ENCODE peak calls at places on chromosomes 16 and 17, in seven cellular contexts. Q is hypothalamus; A is CD8-positive, alpha-beta memory T cell; Z is IMR-90; V is NCI-H2029 treated with DMSO at 0.1 percent for 48 hours; W is left lobe of liver; R is progenitor cell of endocrine pancreas. I is an unnamed sample.

GRCh38 chr16:54720259-54720658 is 210.4 kb upstream of the IRX5 start:
- DNase-seq in Q (no peak), A (no peak), Z (no peak), V (no peak), W (no peak), R (no peak), I (no peak)

GRCh38 chr17:8162232-8162996 is at the start of gene VAMP2:
- DNase-seq in Q (peak), A (peak), Z (peak), V (no peak), W (peak), R (peak), I (peak)

GRCh38 chr17:80990921-80991644 is 558 bp upstream of the CHMP6 start:
- DNase-seq in Q (no peak), A (no peak), Z (no peak), V (no peak), W (peak), R (no peak), I (no peak)

GRCh38 chr17:81553616-81554181 is 1.5 kb upstream of the FAAP100 start:
- DNase-seq in Q (no peak), A (peak), Z (peak), V (peak), W (no peak), R (no peak), I (no peak)

GRCh38 chr16:22670551-22670970 is 143.4 kb upstream of the HS3ST2 start:
- DNase-seq in Q (peak), A (peak), Z (no peak), V (peak), W (no peak), R (no peak), I (no peak)

GRCh38 chr17:78787444-78787843 is 5.4 kb upstream of the CYTH1 start:
- DNase-seq in Q (no peak), A (no peak), Z (no peak), V (no peak), W (no peak), R (no peak), I (no peak)

GRCh38 chr16:23640669-23640958 is 496 bp downstream of the PALB2 start:
- DNase-seq in Q (no peak), A (no peak), Z (no peak), V (no peak), W (no peak), R (no peak), I (no peak)

GRCh38 chr16:81831722-81832126 is 52.6 kb downstream of the PLCG2 start:
- DNase-seq in Q (peak), A (peak), Z (no peak), V (no peak), W (peak), R (no peak), I (peak)

GRCh38 chr17:12599185-12599920 is 66.3 kb upstream of the MYOCD start:
- DNase-seq in Q (no peak), A (no peak), Z (peak), V (no peak), W (no peak), R (no peak), I (no peak)

GRCh38 chr17:42340691-42341127 is 47.5 kb downstream of the STAT3 start:
- DNase-seq in Q (no peak), A (no peak), Z (no peak), V (no peak), W (no peak), R (no peak), I (no peak)

GRCh38 chr17:81365148-81365600 is 30.1 kb upstream of the BAHCC1 start:
- DNase-seq in Q (no peak), A (no peak), Z (peak), V (peak), W (no peak), R (no peak), I (no peak)

GRCh38 chr16:88616320-88616719 is 22.1 kb upstream of the IL17C start:
- DNase-seq in Q (no peak), A (no peak), Z (no peak), V (no peak), W (peak), R (no peak), I (no peak)

GRCh38 chr16:13307255-13307654 is 405.9 kb downstream of the SHISA9 start:
- DNase-seq in Q (no peak), A (no peak), Z (no peak), V (no peak), W (no peak), R (no peak), I (no peak)

GRCh38 chr17:28488154-28488883 is 14.9 kb downstream of the SLC13A2 start:
- DNase-seq in Q (no peak), A (no peak), Z (no peak), V (no peak), W (no peak), R (peak), I (no peak)

GRCh38 chr16:67864594-67864993 is 8.3 kb upstream of the EDC4 start:
- DNase-seq in Q (no peak), A (no peak), Z (no peak), V (no peak), W (no peak), R (no peak), I (no peak)

GRCh38 chr17:2986925-2987324 is 76.5 kb downstream of the OR1D5 start:
- DNase-seq in Q (no peak), A (no peak), Z (no peak), V (no peak), W (no peak), R (no peak), I (no peak)

GRCh38 chr16:54359555-54359954 is 73.0 kb upstream of the IRX3 start:
- DNase-seq in Q (no peak), A (no peak), Z (no peak), V (no peak), W (no peak), R (no peak), I (no peak)

GRCh38 chr16:67542464-67542863 is 13.8 kb downstream of the RIPOR1 start:
- DNase-seq in Q (no peak), A (peak), Z (peak), V (no peak), W (no peak), R (no peak), I (peak)

GRCh38 chr16:81491522-81492188 is 47.0 kb downstream of the CMIP start:
- DNase-seq in Q (no peak), A (no peak), Z (peak), V (peak), W (no peak), R (no peak), I (no peak)

GRCh38 chr17:59311051-59311468 is 20.4 kb upstream of the YPEL2 start:
- DNase-seq in Q (peak), A (peak), Z (peak), V (peak), W (peak), R (no peak), I (peak)

GRCh38 chr17:73396429-73397277 is 84.9 kb upstream of the CDC42EP4 start:
- DNase-seq in Q (no peak), A (no peak), Z (peak), V (no peak), W (no peak), R (no peak), I (no peak)

GRCh38 chr17:82944990-82945389 is 105.2 kb upstream of the ZNF750 start:
- DNase-seq in Q (no peak), A (no peak), Z (no peak), V (no peak), W (no peak), R (no peak), I (no peak)

GRCh38 chr17:17304521-17304985 is 1.4 kb downstream of the NT5M start:
- DNase-seq in Q (no peak), A (peak), Z (no peak), V (no peak), W (no peak), R (no peak), I (no peak)

GRCh38 chr17:44847581-44847980 is at the start of gene HIGD1B:
- DNase-seq in Q (no peak), A (no peak), Z (no peak), V (no peak), W (no peak), R (no peak), I (no peak)

GRCh38 chr16:9966569-9967157 is 215.6 kb downstream of the GRIN2A start:
- DNase-seq in Q (no peak), A (no peak), Z (no peak), V (no peak), W (no peak), R (no peak), I (no peak)

I was measured in CD8-positive, alpha-beta T cell.